ENCODE peak calls at places on chromosomes 1 and 21, in seven cellular contexts. V is OCI-LY7; E is right cardiac atrium; L is lower lobe of right lung; C is kidney; A is CD4-positive, alpha-beta memory T cell; H is CD8-positive, alpha-beta T cell. O is an unnamed sample. For H3K4me1, the result is how much of the 10 kb centered on the place peaks cover.

GRCh38 chr1:38082678-38083317 is 36.2 kb upstream of the POU3F1 start:
- DNase-seq in C (no peak), A (no peak), L (no peak), E (no peak), H (no peak), V (no peak), O (no peak)

GRCh38 chr1:244151558-244151957 is 100.5 kb downstream of the ZBTB18 start:
- DNase-seq in H (no peak), A (no peak), E (no peak), V (no peak), L (no peak), C (no peak), O (no peak)

GRCh38 chr1:178093150-178093957 is 550 bp upstream of the RASAL2 start:
- DNase-seq in H (no peak), V (peak), L (peak), C (peak), E (peak), A (peak), O (peak)

GRCh38 chr1:85579619-85580018 is 942 bp upstream of the CCN1 start:
- DNase-seq in A (no peak), E (peak), V (no peak), H (no peak), L (no peak), C (peak), O (peak)

GRCh38 chr1:6108937-6109636 is 63.4 kb downstream of the KCNAB2 start:
- DNase-seq in L (peak), E (no peak), V (peak), A (peak), H (peak), C (peak), O (no peak)

GRCh38 chr1:80892452-80892995 is 908.2 kb upstream of the ADGRL2 start:
- DNase-seq in E (no peak), H (no peak), V (no peak), A (no peak), C (no peak), L (no peak), O (peak)

GRCh38 chr1:221669441-221669840 is 72.4 kb downstream of the DUSP10 start:
- DNase-seq in E (no peak), H (no peak), A (no peak), L (no peak), C (no peak), V (no peak), O (no peak)

GRCh38 chr21:17612023-17612564 is 607 bp downstream of the BTG3 start:
- DNase-seq in E (peak), C (peak), A (no peak), V (peak), L (peak), H (peak), O (no peak)

GRCh38 chr1:116409751-116410182 is 36.7 kb downstream of the ATP1A1 start:
- DNase-seq in H (no peak), E (peak), C (no peak), V (no peak), A (no peak), L (no peak), O (no peak)

GRCh38 chr1:65319141-65319540 is 9.8 kb downstream of the DNAJC6 start:
- DNase-seq in L (no peak), H (no peak), A (no peak), V (no peak), C (no peak), E (no peak), O (no peak)

GRCh38 chr1:51506537-51506936 is 12.5 kb downstream of the EPS15 start:
- DNase-seq in C (no peak), E (no peak), L (no peak), A (no peak), V (peak), H (no peak), O (no peak)

GRCh38 chr1:30664103-30664755 is 59.2 kb downstream of the MATN1 start:
- DNase-seq in L (no peak), C (peak), H (no peak), A (no peak), V (no peak), E (no peak), O (no peak)

GRCh38 chr1:223712856-223713494 is 636 bp downstream of the CAPN2 start:
- DNase-seq in C (peak), L (peak), V (no peak), H (peak), A (peak), E (peak), O (peak)

GRCh38 chr1:223714849-223715709 is 2.7 kb downstream of the CAPN2 start:
- DNase-seq in V (no peak), E (no peak), L (peak), C (no peak), A (no peak), H (no peak), O (peak)

GRCh38 chr1:223713546-223714420 is 1.4 kb downstream of the CAPN2 start:
- DNase-seq in V (no peak), L (no peak), H (no peak), C (no peak), E (no peak), A (peak), O (no peak)

GRCh38 chr1:223715710-223716103 is 3.4 kb downstream of the CAPN2 start:
- DNase-seq in H (no peak), A (no peak), E (no peak), V (no peak), L (no peak), C (no peak), O (no peak)

DNA sequence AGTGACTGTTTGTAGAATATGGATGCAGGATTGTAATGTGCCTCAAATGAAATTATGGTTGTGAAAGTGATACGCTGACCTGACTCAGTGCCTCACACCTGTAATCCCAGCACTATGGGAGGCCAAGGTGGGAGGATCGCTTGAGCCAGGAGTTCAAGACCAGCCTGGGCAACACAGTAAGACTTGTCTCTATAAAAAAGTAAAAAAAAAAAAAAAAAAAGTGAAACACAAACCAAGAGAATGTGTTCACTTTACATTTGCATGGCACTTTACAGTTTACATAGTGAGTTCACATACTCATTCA is 2.0 kb downstream of the CAPN2 start:
- DNase-seq in H (no peak), A (no peak), V (no peak), E (no peak), C (no peak), L (no peak), O (no peak)
- H3K4me3 ChIP-seq in H (no peak), A (no peak), V (no peak), E (no peak), C (peak), L (peak), O (peak)

GRCh38 chr1:145995964-145996432 is 381 bp downstream of the TXNIP start:
- DNase-seq in A (no peak), V (no peak), C (no peak), H (peak), L (no peak), E (no peak), O (no peak)

GRCh38 chr1:145994391-145995120 is 1.8 kb downstream of the TXNIP start:
- DNase-seq in L (no peak), E (no peak), C (no peak), H (peak), V (no peak), A (no peak), O (no peak)

GRCh38 chr1:145997156-145998023 is 1.0 kb upstream of the TXNIP start:
- DNase-seq in E (peak), L (peak), V (peak), A (peak), C (peak), H (peak), O (no peak)

GRCh38 chr1:145995148-145995851 is 1.1 kb downstream of the TXNIP start:
- DNase-seq in E (no peak), V (no peak), L (no peak), C (no peak), H (no peak), A (no peak), O (no peak)

DNA sequence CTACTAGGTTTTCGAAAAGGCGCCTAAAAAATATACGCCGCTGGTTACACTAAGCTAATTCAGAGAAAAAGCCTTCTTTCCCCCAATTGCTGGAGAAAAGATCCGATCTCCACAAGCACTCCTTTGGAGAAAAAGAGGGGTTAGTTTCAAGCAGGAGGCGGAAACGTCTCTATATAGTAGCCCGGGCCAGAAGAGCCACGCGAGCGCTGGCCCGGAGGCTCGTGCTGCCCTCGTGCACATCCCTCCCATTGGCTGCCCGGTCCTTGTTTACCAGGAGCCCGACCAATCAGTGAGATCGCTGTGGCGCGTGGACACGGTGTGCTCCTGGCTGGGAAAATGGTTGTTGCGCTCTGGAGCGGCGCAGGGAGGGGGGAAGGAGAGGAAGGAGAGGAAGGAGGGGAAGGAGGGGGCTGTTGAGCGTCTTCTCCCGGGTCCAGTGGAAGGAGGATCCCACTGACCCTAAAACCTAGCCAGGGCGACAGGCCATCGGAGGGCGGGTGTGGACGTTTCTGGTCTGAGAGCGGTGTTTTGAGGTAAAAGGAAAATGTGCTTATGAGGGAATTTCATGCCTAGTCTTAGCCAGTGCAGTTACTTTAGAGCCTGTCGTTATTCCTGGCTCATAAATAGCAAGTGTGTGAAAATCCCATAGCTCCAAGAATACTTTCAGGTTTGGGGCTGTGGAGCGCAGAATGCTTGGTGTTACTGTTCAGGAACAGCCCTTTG is at the start of gene TXNIP:
- DNase-seq in H (peak), L (peak), V (peak), E (peak), C (peak), A (peak), O (peak)
- H3K4me1 ChIP-seq in H (under half), L (under half), V (under half), E (under half), C (under half), A (half or more), O (under half)

DNA sequence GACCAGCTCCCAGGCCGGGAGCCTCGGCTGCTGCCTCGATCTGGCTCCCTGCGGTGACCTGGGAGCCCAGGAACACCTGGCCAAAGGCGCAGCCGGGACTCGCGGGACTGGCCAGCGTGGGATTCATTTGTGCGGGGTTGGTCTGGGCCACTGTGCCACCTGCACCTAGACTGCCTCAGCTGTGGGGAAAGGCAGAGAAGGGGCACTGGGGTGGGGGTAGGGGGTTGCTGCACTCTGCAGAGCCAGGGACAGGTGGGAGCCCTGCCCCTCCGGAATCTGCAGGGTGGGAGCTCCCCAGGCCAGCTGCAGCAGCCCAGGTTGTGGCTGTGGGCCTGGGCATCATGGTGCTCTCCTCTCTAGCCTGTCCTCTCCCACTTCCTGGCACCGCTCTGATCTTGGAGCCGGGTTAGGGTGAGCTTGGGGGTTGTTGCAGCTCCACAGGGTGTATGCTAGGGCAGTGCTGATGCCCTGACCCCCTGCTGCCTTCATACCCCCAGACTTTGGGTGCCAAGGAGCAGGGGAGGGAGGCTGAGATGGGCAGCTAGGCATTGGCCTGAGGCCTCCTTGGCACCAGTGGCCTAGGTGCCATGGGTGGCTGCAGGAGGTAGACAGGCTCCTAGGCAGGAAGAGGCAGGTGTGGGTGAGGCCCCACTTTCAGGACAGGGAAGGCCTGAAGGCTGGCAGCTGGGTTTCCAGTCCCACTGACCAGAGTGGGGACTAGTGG is 57.5 kb upstream of the ETV3 start:
- DNase-seq in C (no peak), H (no peak), A (no peak), L (no peak), V (no peak), E (no peak), O (no peak)
- H3K4me3 ChIP-seq in C (no peak), H (no peak), A (no peak), L (no peak), V (no peak), E (no peak), O (no peak)

DNA sequence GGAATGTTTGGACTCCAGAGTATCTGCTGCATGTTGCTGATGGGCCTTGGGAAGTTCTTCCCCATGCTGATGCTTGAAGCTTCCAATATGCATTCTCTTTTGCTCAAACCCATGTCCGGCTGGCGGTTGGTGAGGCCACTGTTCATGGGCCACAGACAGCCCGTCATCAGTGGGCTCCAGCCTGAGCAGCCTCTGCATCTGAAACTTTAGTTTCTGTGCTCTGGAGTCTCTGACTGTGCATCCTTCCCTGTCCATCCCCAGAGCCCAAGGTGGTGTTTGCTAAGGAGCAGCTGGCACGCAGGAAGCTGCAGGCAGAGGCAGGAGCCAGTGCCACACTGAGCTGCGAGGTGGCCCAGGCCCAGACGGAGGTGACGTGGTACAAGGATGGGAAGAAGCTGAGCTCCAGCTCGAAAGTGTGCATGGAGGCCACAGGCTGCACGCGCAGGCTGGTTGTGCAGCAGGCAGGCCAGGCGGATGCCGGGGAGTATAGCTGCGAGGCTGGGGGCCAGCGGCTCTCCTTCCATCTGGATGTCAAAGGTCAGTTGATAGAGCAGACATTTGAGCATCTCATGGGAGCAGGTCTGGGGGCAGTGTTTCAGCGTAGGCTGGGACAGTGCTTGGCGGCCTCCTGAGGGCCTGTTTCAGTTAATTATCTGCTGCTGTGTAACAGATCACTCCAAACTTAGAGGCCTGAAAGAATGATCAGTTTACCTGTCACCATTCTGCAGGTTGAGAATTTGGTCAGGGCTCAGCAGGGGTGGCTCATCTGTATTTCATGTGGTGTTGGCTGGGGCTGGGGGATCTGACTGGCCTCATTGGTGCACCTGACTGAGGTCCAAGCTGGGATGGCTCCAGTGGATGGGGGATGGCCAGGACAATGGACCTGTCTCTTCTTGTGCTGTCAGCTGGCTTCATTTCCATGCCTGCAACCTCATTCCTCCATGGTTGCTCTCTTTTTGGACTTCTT is 16.6 kb downstream of the OBSCN start:
- DNase-seq in E (no peak), C (no peak), H (no peak), V (no peak), L (no peak), A (no peak), O (no peak)
- H3K4me1 ChIP-seq in E (under half), C (under half), H (under half), V (under half), L (under half), A (under half), O (under half)

GRCh38 chr1:61241411-61241838 is 159.1 kb downstream of the NFIA start:
- DNase-seq in V (no peak), C (no peak), A (no peak), E (peak), L (no peak), H (no peak), O (no peak)
- H3K4me3 ChIP-seq in V (no peak), C (no peak), A (no peak), E (peak), L (peak), H (no peak), O (no peak)

DNA sequence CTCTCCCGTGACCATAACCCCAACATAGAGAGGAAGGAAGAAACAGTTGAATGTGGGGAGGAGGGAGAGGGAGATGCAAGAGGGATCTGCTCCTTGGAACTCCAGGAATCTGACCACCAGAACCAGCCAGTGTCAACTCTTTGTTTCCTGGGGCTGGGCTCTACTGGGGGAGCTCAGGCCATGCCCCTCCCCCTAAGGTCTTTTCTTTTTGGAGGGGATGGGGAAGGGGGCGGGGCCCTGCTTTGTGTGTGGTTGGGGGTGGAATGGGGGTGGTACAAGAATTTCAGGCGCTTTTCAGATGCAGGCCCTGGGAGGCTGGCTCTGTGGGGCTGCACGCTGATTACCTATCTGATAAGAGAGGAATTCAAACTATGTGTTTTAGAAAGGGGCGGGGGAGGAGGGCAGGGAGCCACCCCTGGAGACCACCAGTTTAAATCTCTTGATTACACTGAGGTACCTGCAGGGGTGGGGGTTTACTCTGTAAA is 8.3 kb downstream of the LIN28A start:
- DNase-seq in A (no peak), H (no peak), L (no peak), C (no peak), E (no peak), V (no peak), O (peak)
- H3K4me1 ChIP-seq in A (under half), H (under half), L (under half), C (under half), E (under half), V (under half), O (under half)

GRCh38 chr21:16533692-16534407 is 804.1 kb downstream of the USP25 start:
- DNase-seq in C (no peak), V (no peak), L (no peak), H (no peak), A (no peak), E (no peak), O (no peak)

GRCh38 chr21:16532841-16533240 is 803.1 kb downstream of the USP25 start:
- DNase-seq in L (no peak), H (no peak), A (no peak), V (no peak), C (no peak), E (no peak), O (no peak)

GRCh38 chr21:16535100-16535418 is 805.3 kb downstream of the USP25 start:
- DNase-seq in H (no peak), A (no peak), C (peak), V (no peak), E (peak), L (peak), O (no peak)

GRCh38 chr21:16536661-16537359 is 807.0 kb downstream of the USP25 start:
- DNase-seq in E (no peak), A (no peak), H (no peak), V (no peak), C (no peak), L (no peak), O (no peak)

GRCh38 chr21:16534408-16535099 is 804.8 kb downstream of the USP25 start:
- DNase-seq in V (no peak), H (no peak), A (no peak), C (peak), L (no peak), E (peak), O (peak)
- H3K4me3 ChIP-seq in V (no peak), H (no peak), A (no peak), C (peak), L (peak), E (peak), O (no peak)

DNA sequence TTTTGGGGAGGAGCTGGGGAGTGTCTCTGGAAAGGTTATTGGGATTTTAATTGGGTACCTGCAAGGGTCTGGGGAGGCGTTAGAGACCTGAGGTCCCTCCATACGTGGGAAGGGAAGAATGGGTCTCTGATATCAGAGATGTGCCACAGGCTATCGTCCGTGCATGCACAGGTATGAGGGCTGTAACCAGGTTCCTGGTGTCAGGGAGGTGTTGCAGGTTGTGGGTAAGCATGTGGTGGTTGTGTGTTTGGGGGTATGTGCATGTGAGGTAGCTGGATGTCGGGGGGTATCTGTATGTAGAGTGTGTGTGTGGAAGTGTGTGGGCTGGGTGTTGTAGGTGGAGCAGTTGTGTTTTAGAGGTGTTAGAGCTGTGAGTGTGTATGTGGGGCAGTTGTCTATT is 8.3 kb downstream of the AHDC1 start:
- DNase-seq in V (no peak), L (no peak), A (no peak), C (no peak), E (peak), H (no peak), O (no peak)
- H3K4me1 ChIP-seq in V (under half), L (half or more), A (half or more), C (half or more), E (half or more), H (half or more), O (under half)

GRCh38 chr1:168347630-168348029 is 67.0 kb downstream of the TBX19 start:
- DNase-seq in L (no peak), C (no peak), H (no peak), A (no peak), V (no peak), E (no peak), O (no peak)
- H3K4me3 ChIP-seq in L (peak), C (no peak), H (peak), A (peak), V (no peak), E (no peak), O (no peak)

GRCh38 chr1:27554777-27555699 is 48.9 kb downstream of the AHDC1 start:
- DNase-seq in E (peak), C (no peak), L (no peak), V (no peak), A (no peak), H (no peak), O (no peak)
- H3K4me1 ChIP-seq in E (under half), C (under half), L (under half), V (under half), A (under half), H (under half), O (under half)

O was measured in HAP-1.